ENCODE peak calls at places on chromosome 21, in four cellular contexts. One of them, this sample, is unnamed.

GRCh38 chr21:14259669-14260458 is 43.9 kb downstream of the RBM11 start:
- DNase-seq in GM12892: no peak
- DNase-seq in T-helper 2 cell: no peak
- DNase-seq in T follicular helper cell: no peak
- DNase-seq in this sample: no peak

GRCh38 chr21:38753114-38754100 is 52.3 kb upstream of the ETS2 start:
- DNase-seq in GM12892: no peak
- DNase-seq in T-helper 2 cell: no peak
- DNase-seq in T follicular helper cell: no peak
- DNase-seq in this sample: no peak

GRCh38 chr21:42612390-42612789 is 41.0 kb upstream of the PDE9A start:
- DNase-seq in GM12892: no peak
- DNase-seq in T-helper 2 cell: no peak
- DNase-seq in T follicular helper cell: no peak
- DNase-seq in this sample: no peak

GRCh38 chr21:15627823-15628222 is 102.0 kb upstream of the USP25 start:
- DNase-seq in GM12892: no peak
- DNase-seq in T-helper 2 cell: no peak
- DNase-seq in T follicular helper cell: no peak
- DNase-seq in this sample: no peak

GRCh38 chr21:26881504-26882228 is 36.5 kb upstream of the ADAMTS1 start:
- DNase-seq in GM12892: no peak
- DNase-seq in T-helper 2 cell: no peak
- DNase-seq in T follicular helper cell: no peak
- DNase-seq in this sample: no peak

GRCh38 chr21:39452207-39452964 is 616 bp downstream of the SH3BGR start:
- DNase-seq in GM12892: no peak
- DNase-seq in T-helper 2 cell: no peak
- DNase-seq in T follicular helper cell: no peak
- DNase-seq in this sample: no peak

GRCh38 chr21:33760641-33761103 is 118.4 kb downstream of the ITSN1 start:
- DNase-seq in GM12892: no peak
- DNase-seq in T-helper 2 cell: no peak
- DNase-seq in T follicular helper cell: no peak
- DNase-seq in this sample: no peak

GRCh38 chr21:43986544-43987451 is 25.3 kb upstream of the TRAPPC10 start:
- DNase-seq in GM12892: peak; percentile 2
- DNase-seq in T-helper 2 cell: no peak
- DNase-seq in T follicular helper cell: no peak
- DNase-seq in this sample: no peak

GRCh38 chr21:16302851-16303282 is 573.1 kb downstream of the USP25 start:
- DNase-seq in GM12892: no peak
- DNase-seq in T-helper 2 cell: no peak
- DNase-seq in T follicular helper cell: no peak
- DNase-seq in this sample: no peak

GRCh38 chr21:16573581-16573980 is 843.8 kb downstream of the USP25 start:
- DNase-seq in GM12892: no peak
- DNase-seq in T-helper 2 cell: no peak
- DNase-seq in T follicular helper cell: no peak
- DNase-seq in this sample: no peak

GRCh38 chr21:42209801-42210479 is 9.0 kb upstream of the ABCG1 start:
- DNase-seq in GM12892: no peak
- DNase-seq in T-helper 2 cell: no peak
- DNase-seq in T follicular helper cell: no peak
- DNase-seq in this sample: no peak

GRCh38 chr21:25025596-25025995 is 581.7 kb downstream of the MRPL39 start:
- DNase-seq in GM12892: no peak
- DNase-seq in T-helper 2 cell: no peak
- DNase-seq in T follicular helper cell: no peak
- DNase-seq in this sample: no peak

GRCh38 chr21:41902946-41903345 is 23.8 kb upstream of the PRDM15 start:
- DNase-seq in GM12892: no peak
- DNase-seq in T-helper 2 cell: no peak
- DNase-seq in T follicular helper cell: no peak
- DNase-seq in this sample: no peak

GRCh38 chr21:39004776-39005605 is 178.3 kb downstream of the PSMG1 start:
- DNase-seq in GM12892: no peak
- DNase-seq in T-helper 2 cell: no peak
- DNase-seq in T follicular helper cell: no peak
- DNase-seq in this sample: no peak

GRCh38 chr21:39763282-39763970 is 18.4 kb downstream of the IGSF5 start:
- DNase-seq in GM12892: no peak
- DNase-seq in T-helper 2 cell: no peak
- DNase-seq in T follicular helper cell: no peak
- DNase-seq in this sample: no peak

GRCh38 chr21:29208666-29209059 is 78.2 kb downstream of the MAP3K7CL start:
- DNase-seq in GM12892: no peak
- DNase-seq in T-helper 2 cell: no peak
- DNase-seq in T follicular helper cell: no peak
- DNase-seq in this sample: no peak

GRCh38 chr21:45054162-45054926 is 20.0 kb upstream of the ADARB1 start:
- DNase-seq in GM12892: no peak
- DNase-seq in T-helper 2 cell: no peak
- DNase-seq in T follicular helper cell: no peak
- DNase-seq in this sample: no peak

GRCh38 chr21:42062543-42063022 is 8.5 kb upstream of the UMODL1 start:
- DNase-seq in GM12892: peak; percentile 75
- DNase-seq in T-helper 2 cell: peak; percentile 90
- DNase-seq in T follicular helper cell: peak; percentile 90
- DNase-seq in this sample: peak; percentile 91

GRCh38 chr21:31741116-31741515 is 9.2 kb upstream of the SCAF4 start:
- DNase-seq in GM12892: no peak
- DNase-seq in T-helper 2 cell: no peak
- DNase-seq in T follicular helper cell: no peak
- DNase-seq in this sample: no peak

This sample was measured in effector memory CD4-positive, alpha-beta T cell.